ENCODE peak calls at places on chromosomes 16 and 17, in ten cellular contexts. M, F, Z, C, R, I, Q, O, P and L are unnamed samples.

GRCh38 chr17:64118452-64118979 is 11.4 kb downstream of the ERN1 start:
- DNase-seq in Q (no peak), I (no peak), F (no peak), C (no peak), M (peak; percentile 45), Z (no peak), O (no peak), P (no peak), R (no peak), L (no peak)

GRCh38 chr16:1102921-1103648 is 7.0 kb upstream of the C1QTNF8 start:
- DNase-seq in I (peak; percentile 59), F (no peak), R (peak; percentile 70), M (peak; percentile 63), P (peak; percentile 47), C (peak; percentile 93), Q (peak; percentile 82), O (peak; percentile 85), Z (no peak), L (peak; percentile 54)

GRCh38 chr17:3892095-3892998 is 506 bp downstream of the CAMKK1 start:
- DNase-seq in Q (peak; percentile 81), C (peak; percentile 86), M (peak; percentile 86), O (peak; percentile 52), I (peak; percentile 27), P (peak; percentile 69), F (peak; percentile 71), R (peak; percentile 66), Z (no peak), L (peak; percentile 23)

GRCh38 chr17:27616414-27616813 is 14.6 kb upstream of the LGALS9 start:
- DNase-seq in Q (no peak), C (no peak), M (no peak), P (no peak), Z (no peak), R (no peak), F (no peak), O (no peak), I (no peak), L (no peak)

GRCh38 chr17:47203984-47204721 is 5.0 kb upstream of the MYL4 start:
- DNase-seq in Q (no peak), I (peak; percentile 87), Z (no peak), P (no peak), O (peak; percentile 79), R (no peak), F (no peak), C (no peak), M (peak; percentile 83), L (peak; percentile 53)

GRCh38 chr16:86740817-86741799 is 162.8 kb downstream of the FOXL1 start:
- DNase-seq in M (peak; percentile 84), Z (no peak), F (no peak), R (peak; percentile 47), C (no peak), I (no peak), P (peak; percentile 63), O (no peak), Q (peak; percentile 70), L (no peak)

GRCh38 chr16:63938661-63939060 is 1183.2 kb downstream of the CDH11 start:
- DNase-seq in R (no peak), I (no peak), Q (no peak), O (no peak), C (no peak), Z (no peak), F (no peak), M (no peak), P (no peak), L (no peak)

GRCh38 chr17:57235124-57235523 is 21.2 kb upstream of the MSI2 start:
- DNase-seq in M (no peak), F (no peak), I (no peak), R (peak; percentile 29), Q (no peak), O (no peak), C (no peak), P (no peak), Z (no peak), L (no peak)

GRCh38 chr17:69335018-69335417 is 8.1 kb upstream of the ABCA5 start:
- DNase-seq in R (peak; percentile 75), Q (peak; percentile 43), Z (peak; percentile 69), I (peak; percentile 62), C (peak; percentile 36), F (no peak), M (peak; percentile 64), O (peak; percentile 83), P (peak; percentile 79), L (peak; percentile 73)

GRCh38 chr17:31197991-31198390 is 99.0 kb downstream of the OMG start:
- DNase-seq in Z (no peak), Q (no peak), P (peak; percentile 50), I (no peak), M (peak; percentile 63), O (no peak), R (no peak), F (peak; percentile 36), C (no peak), L (no peak)

GRCh38 chr17:49365667-49366066 is 3.6 kb upstream of the ZNF652 start:
- DNase-seq in Z (peak; percentile 65), C (peak; percentile 57), Q (peak; percentile 30), O (peak; percentile 72), M (peak; percentile 54), P (peak; percentile 57), F (no peak), R (peak; percentile 68), I (peak; percentile 58), L (peak; percentile 86)

GRCh38 chr17:42133461-42134041 is 10.9 kb downstream of the HSPB9 start:
- DNase-seq in R (no peak), C (no peak), Z (no peak), F (no peak), M (peak; percentile 15), P (no peak), O (peak; percentile 96), I (peak; percentile 97), Q (no peak), L (peak; percentile 85)

GRCh38 chr16:80841231-80841630 is 36.8 kb upstream of the CDYL2 start:
- DNase-seq in R (no peak), O (no peak), Q (no peak), P (no peak), C (no peak), F (no peak), Z (no peak), I (no peak), M (no peak), L (no peak)

GRCh38 chr16:74466872-74467271 is 45.6 kb upstream of the CLEC18B start:
- DNase-seq in I (no peak), R (no peak), P (no peak), C (no peak), Z (no peak), Q (no peak), F (no peak), M (no peak), O (no peak), L (peak; percentile 5)

GRCh38 chr17:50908860-50909764 is 43.0 kb upstream of the TOB1 start:
- DNase-seq in R (peak; percentile 76), F (no peak), I (no peak), Z (no peak), Q (peak; percentile 75), O (no peak), P (no peak), C (no peak), M (no peak), L (no peak)

GRCh38 chr17:74214642-74215331 is 1.4 kb downstream of the TTYH2 start:
- DNase-seq in P (no peak), R (no peak), F (no peak), C (no peak), M (no peak), Q (no peak), O (no peak), Z (no peak), I (no peak), L (no peak)
- H3K4me2 ChIP-seq in P (peak overlapping the region; percentile 86), R (peak overlapping the region; percentile 96), F (no peak overlapping the region), C (peak overlapping the region; percentile 97), M (no peak overlapping the region), Q (peak overlapping the region; percentile 86), O (no peak overlapping the region), Z (peak overlapping the region; percentile 97), I (peak overlapping the region; percentile 80), L (no peak overlapping the region)

DNA sequence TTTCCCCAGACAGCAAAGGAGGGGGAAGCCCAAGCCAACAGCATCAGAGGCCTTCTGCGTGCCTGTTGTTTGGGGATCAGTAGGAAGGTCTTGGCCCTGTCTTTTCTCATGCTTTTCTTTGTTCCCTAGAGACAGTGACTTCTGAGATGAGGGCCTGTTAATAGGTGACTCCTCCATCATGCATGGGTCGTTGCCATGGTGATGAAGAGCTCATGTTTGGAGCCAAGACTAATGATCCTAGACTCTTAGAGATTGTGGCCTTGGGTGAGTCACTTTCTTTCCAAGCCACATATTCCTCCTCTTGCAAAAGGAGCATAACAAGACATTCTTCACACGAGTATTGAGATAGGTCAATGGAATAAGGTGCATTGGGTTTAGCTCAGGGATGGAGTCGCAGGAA is 201.1 kb upstream of the ASIC2 start:
- DNase-seq in Q (no peak), P (no peak), C (no peak), R (no peak), M (peak; percentile 12), I (no peak), Z (no peak), F (no peak), O (no peak), L (no peak)
- H3K9me2 ChIP-seq in Q (no peaks in the 10 kb centered on the region), P (no peaks in the 10 kb centered on the region), C (no peaks in the 10 kb centered on the region), R (no peaks in the 10 kb centered on the region), M (no peaks in the 10 kb centered on the region), I (no peaks in the 10 kb centered on the region), Z (no peaks in the 10 kb centered on the region), F (no peaks in the 10 kb centered on the region), O (no peaks in the 10 kb centered on the region), L (no peaks in the 10 kb centered on the region)

DNA sequence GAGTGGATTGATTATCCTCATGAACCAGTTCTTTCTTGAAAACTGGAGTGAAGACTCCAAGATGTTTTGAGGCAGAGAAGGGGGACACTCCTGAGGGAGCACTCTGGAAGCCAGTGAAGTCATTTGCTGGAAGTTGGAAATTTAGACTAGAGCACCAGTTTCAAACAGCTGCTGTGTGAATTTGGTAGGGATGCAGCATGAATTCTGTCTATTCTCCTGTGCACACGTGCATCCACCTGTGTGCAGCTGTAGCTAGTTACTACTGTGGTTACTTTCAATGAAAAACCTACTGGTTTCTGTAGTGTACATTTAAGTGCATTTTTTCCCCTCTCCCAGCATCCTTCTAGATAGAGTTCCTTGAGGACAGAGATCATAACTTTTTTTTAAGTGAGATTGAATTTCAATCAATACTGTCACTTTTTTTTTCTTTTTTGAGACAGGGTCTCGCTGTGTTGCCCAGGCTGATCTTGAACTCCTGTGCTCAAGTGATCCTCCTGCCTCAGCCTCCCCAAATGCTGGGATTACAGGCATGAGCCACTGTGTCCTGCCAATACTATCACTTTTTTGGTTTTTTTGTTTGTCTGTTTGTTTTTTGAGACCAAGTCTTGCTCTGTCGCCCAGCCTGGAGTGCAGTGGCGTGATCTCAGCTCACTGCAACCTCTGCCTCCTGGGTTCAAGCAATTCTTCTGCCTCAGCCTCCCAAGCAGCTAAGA is 65.8 kb downstream of the TUBD1 start:
- DNase-seq in P (no peak), Z (no peak), O (no peak), I (no peak), C (no peak), Q (no peak), R (no peak), M (no peak), F (no peak), L (peak; percentile 59)
- H3K4me2 ChIP-seq in P (peak overlapping the region; percentile 22), Z (peak overlapping the region; percentile 60), O (no peak overlapping the region), I (peak overlapping the region; percentile 91), C (peak overlapping the region; percentile 67), Q (no peak overlapping the region), R (peak overlapping the region; percentile 23), M (no peak overlapping the region), F (peak overlapping the region; percentile 84), L (peak overlapping the region; percentile 8)

DNA sequence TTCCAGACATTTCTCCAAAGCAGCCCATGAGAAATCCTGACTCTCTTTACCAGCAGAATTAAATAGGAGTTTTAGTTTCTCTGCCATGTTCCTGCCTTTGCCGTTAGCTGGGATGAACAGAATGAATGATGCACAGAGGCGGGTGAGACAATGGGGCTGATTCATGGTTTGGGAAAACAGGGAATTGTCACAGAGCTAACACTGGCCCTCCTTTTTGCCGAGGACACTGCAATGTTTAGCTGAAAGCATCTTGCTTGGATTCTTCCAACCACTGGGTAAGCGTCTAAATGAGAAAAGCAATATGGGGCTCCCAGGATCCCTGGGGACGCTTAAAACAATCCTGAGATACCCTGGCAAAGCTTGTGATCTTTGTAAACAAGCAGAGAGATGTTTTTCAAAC is 12.8 kb upstream of the PAFAH1B1 start:
- DNase-seq in F (no peak), R (no peak), M (peak; percentile 30), I (no peak), O (no peak), P (peak; percentile 16), Z (no peak), Q (no peak), C (no peak), L (no peak)
- H3K9me2 ChIP-seq in F (no peaks in the 10 kb centered on the region), R (no peaks in the 10 kb centered on the region), M (no peaks in the 10 kb centered on the region), I (no peaks in the 10 kb centered on the region), O (no peaks in the 10 kb centered on the region), P (no peaks in the 10 kb centered on the region), Z (no peaks in the 10 kb centered on the region), Q (no peaks in the 10 kb centered on the region), C (no peaks in the 10 kb centered on the region), L (no peaks in the 10 kb centered on the region)